ENCODE peak calls at places on chromosomes 4 and X, in four cellular contexts. One of them, this sample, is unnamed.

GRCh38 chr4:173793937-173794510 is 264.0 kb upstream of the HAND2 start:
- DNase-seq in endothelial cell of umbilical vein: no peak
- DNase-seq in activated CD4-positive, alpha-beta T cell treated with anti-CD3 and anti-CD28 coated beads for 48 hours: no peak
- DNase-seq in naive B cell: no peak
- DNase-seq in this sample: no peak

GRCh38 chrX:3230496-3230895 is 116.0 kb downstream of the MXRA5 start:
- DNase-seq in endothelial cell of umbilical vein: no peak
- DNase-seq in naive B cell: no peak
- DNase-seq in activated CD4-positive, alpha-beta T cell treated with anti-CD3 and anti-CD28 coated beads for 48 hours: no peak
- DNase-seq in this sample: no peak

GRCh38 chrX:134542485-134542884 is 82.5 kb downstream of the HPRT1 start:
- DNase-seq in naive B cell: no peak
- DNase-seq in endothelial cell of umbilical vein: no peak
- DNase-seq in activated CD4-positive, alpha-beta T cell treated with anti-CD3 and anti-CD28 coated beads for 48 hours: no peak
- DNase-seq in this sample: no peak

GRCh38 chr4:156029691-156030090 is 76.0 kb upstream of the CTSO start:
- DNase-seq in endothelial cell of umbilical vein: no peak
- DNase-seq in naive B cell: no peak
- DNase-seq in activated CD4-positive, alpha-beta T cell treated with anti-CD3 and anti-CD28 coated beads for 48 hours: no peak
- DNase-seq in this sample: no peak

GRCh38 chr4:140238353-140239041 is 84.5 kb upstream of the MAML3 start:
- DNase-seq in endothelial cell of umbilical vein: peak
- DNase-seq in activated CD4-positive, alpha-beta T cell treated with anti-CD3 and anti-CD28 coated beads for 48 hours: no peak
- DNase-seq in naive B cell: no peak
- DNase-seq in this sample: peak

GRCh38 chr4:3500111-3500510 is 32.1 kb downstream of the LRPAP1 start:
- DNase-seq in activated CD4-positive, alpha-beta T cell treated with anti-CD3 and anti-CD28 coated beads for 48 hours: no peak
- DNase-seq in naive B cell: no peak
- DNase-seq in endothelial cell of umbilical vein: no peak
- DNase-seq in this sample: no peak

GRCh38 chrX:25020391-25021131 is 4.8 kb upstream of the ARX start:
- DNase-seq in naive B cell: peak
- DNase-seq in endothelial cell of umbilical vein: no peak
- DNase-seq in activated CD4-positive, alpha-beta T cell treated with anti-CD3 and anti-CD28 coated beads for 48 hours: no peak
- DNase-seq in this sample: no peak

GRCh38 chrX:10326578-10326977 is 169.8 kb downstream of the CLCN4 start:
- DNase-seq in endothelial cell of umbilical vein: peak
- DNase-seq in activated CD4-positive, alpha-beta T cell treated with anti-CD3 and anti-CD28 coated beads for 48 hours: no peak
- DNase-seq in naive B cell: no peak
- DNase-seq in this sample: no peak

GRCh38 chr4:145760176-145760575 is 80.2 kb downstream of the C4orf51 start:
- DNase-seq in naive B cell: no peak
- DNase-seq in endothelial cell of umbilical vein: no peak
- DNase-seq in activated CD4-positive, alpha-beta T cell treated with anti-CD3 and anti-CD28 coated beads for 48 hours: peak
- DNase-seq in this sample: no peak

GRCh38 chr4:110197421-110198398 is 705 bp downstream of the ELOVL6 start:
- DNase-seq in naive B cell: peak
- DNase-seq in activated CD4-positive, alpha-beta T cell treated with anti-CD3 and anti-CD28 coated beads for 48 hours: peak
- DNase-seq in endothelial cell of umbilical vein: peak
- DNase-seq in this sample: peak

GRCh38 chr4:130395871-130396270 is 1299.9 kb downstream of the C4orf33 start:
- DNase-seq in naive B cell: no peak
- DNase-seq in activated CD4-positive, alpha-beta T cell treated with anti-CD3 and anti-CD28 coated beads for 48 hours: no peak
- DNase-seq in endothelial cell of umbilical vein: peak
- DNase-seq in this sample: no peak

GRCh38 chr4:108166038-108166437 is 2.7 kb downstream of the LEF1 start:
- DNase-seq in activated CD4-positive, alpha-beta T cell treated with anti-CD3 and anti-CD28 coated beads for 48 hours: peak
- DNase-seq in endothelial cell of umbilical vein: no peak
- DNase-seq in naive B cell: no peak
- DNase-seq in this sample: no peak

GRCh38 chr4:79466621-79467020 is 58.6 kb upstream of the GK2 start:
- DNase-seq in activated CD4-positive, alpha-beta T cell treated with anti-CD3 and anti-CD28 coated beads for 48 hours: no peak
- DNase-seq in naive B cell: no peak
- DNase-seq in endothelial cell of umbilical vein: no peak
- DNase-seq in this sample: no peak

GRCh38 chr4:145440292-145441007 is 41.2 kb upstream of the SMAD1 start:
- DNase-seq in activated CD4-positive, alpha-beta T cell treated with anti-CD3 and anti-CD28 coated beads for 48 hours: no peak
- DNase-seq in naive B cell: no peak
- DNase-seq in endothelial cell of umbilical vein: no peak
- DNase-seq in this sample: no peak

GRCh38 chrX:121854614-121854911 is 807.2 kb downstream of the GLUD2 start:
- DNase-seq in endothelial cell of umbilical vein: no peak
- DNase-seq in naive B cell: no peak
- DNase-seq in activated CD4-positive, alpha-beta T cell treated with anti-CD3 and anti-CD28 coated beads for 48 hours: no peak
- DNase-seq in this sample: no peak

GRCh38 chrX:65696613-65697012 is 29.2 kb downstream of the MSN start:
- DNase-seq in naive B cell: no peak
- DNase-seq in activated CD4-positive, alpha-beta T cell treated with anti-CD3 and anti-CD28 coated beads for 48 hours: no peak
- DNase-seq in endothelial cell of umbilical vein: no peak
- DNase-seq in this sample: no peak

GRCh38 chr4:139660518-139661149 is 5.0 kb upstream of the MGST2 start:
- DNase-seq in activated CD4-positive, alpha-beta T cell treated with anti-CD3 and anti-CD28 coated beads for 48 hours: no peak
- DNase-seq in endothelial cell of umbilical vein: peak
- DNase-seq in naive B cell: no peak
- DNase-seq in this sample: no peak

GRCh38 chr4:151313306-151314028 is 11.9 kb downstream of the SH3D19 start:
- DNase-seq in naive B cell: no peak
- DNase-seq in activated CD4-positive, alpha-beta T cell treated with anti-CD3 and anti-CD28 coated beads for 48 hours: no peak
- DNase-seq in endothelial cell of umbilical vein: no peak
- DNase-seq in this sample: no peak

GRCh38 chr4:185657699-185658098 is 122.4 kb upstream of the PDLIM3 start:
- DNase-seq in naive B cell: no peak
- DNase-seq in endothelial cell of umbilical vein: peak
- DNase-seq in activated CD4-positive, alpha-beta T cell treated with anti-CD3 and anti-CD28 coated beads for 48 hours: no peak
- DNase-seq in this sample: no peak

GRCh38 chrX:148823986-148824385 is 323.6 kb downstream of the AFF2 start:
- DNase-seq in activated CD4-positive, alpha-beta T cell treated with anti-CD3 and anti-CD28 coated beads for 48 hours: no peak
- DNase-seq in endothelial cell of umbilical vein: no peak
- DNase-seq in naive B cell: no peak
- DNase-seq in this sample: no peak

GRCh38 chr4:26023191-26023972 is 109.4 kb downstream of the SMIM20 start:
- DNase-seq in endothelial cell of umbilical vein: no peak
- DNase-seq in activated CD4-positive, alpha-beta T cell treated with anti-CD3 and anti-CD28 coated beads for 48 hours: no peak
- DNase-seq in naive B cell: no peak
- DNase-seq in this sample: no peak

GRCh38 chrX:131633285-131633917 is 89.5 kb downstream of the OR13H1 start:
- DNase-seq in activated CD4-positive, alpha-beta T cell treated with anti-CD3 and anti-CD28 coated beads for 48 hours: peak
- DNase-seq in naive B cell: peak
- DNase-seq in endothelial cell of umbilical vein: peak
- DNase-seq in this sample: no peak

GRCh38 chr4:20444599-20445337 is 193.1 kb downstream of the SLIT2 start:
- DNase-seq in endothelial cell of umbilical vein: no peak
- DNase-seq in naive B cell: no peak
- DNase-seq in activated CD4-positive, alpha-beta T cell treated with anti-CD3 and anti-CD28 coated beads for 48 hours: no peak
- DNase-seq in this sample: no peak

GRCh38 chrX:15447985-15448639 is 45.0 kb downstream of the PIR start:
- DNase-seq in activated CD4-positive, alpha-beta T cell treated with anti-CD3 and anti-CD28 coated beads for 48 hours: no peak
- DNase-seq in naive B cell: no peak
- DNase-seq in endothelial cell of umbilical vein: no peak
- DNase-seq in this sample: no peak

GRCh38 chr4:145012841-145013240 is 85.2 kb downstream of the ANAPC10 start:
- DNase-seq in naive B cell: no peak
- DNase-seq in endothelial cell of umbilical vein: peak
- DNase-seq in activated CD4-positive, alpha-beta T cell treated with anti-CD3 and anti-CD28 coated beads for 48 hours: no peak
- DNase-seq in this sample: no peak

GRCh38 chr4:153451931-153452660 is 14.1 kb upstream of the TMEM131L start:
- DNase-seq in endothelial cell of umbilical vein: no peak
- DNase-seq in activated CD4-positive, alpha-beta T cell treated with anti-CD3 and anti-CD28 coated beads for 48 hours: no peak
- DNase-seq in naive B cell: no peak
- DNase-seq in this sample: no peak

GRCh38 chr4:109826719-109827118 is 1.1 kb upstream of the RRH start:
- DNase-seq in endothelial cell of umbilical vein: peak
- DNase-seq in naive B cell: no peak
- DNase-seq in activated CD4-positive, alpha-beta T cell treated with anti-CD3 and anti-CD28 coated beads for 48 hours: no peak
- DNase-seq in this sample: no peak

GRCh38 chrX:24526616-24527015 is 61.5 kb downstream of the PDK3 start:
- DNase-seq in activated CD4-positive, alpha-beta T cell treated with anti-CD3 and anti-CD28 coated beads for 48 hours: no peak
- DNase-seq in endothelial cell of umbilical vein: no peak
- DNase-seq in naive B cell: no peak
- DNase-seq in this sample: no peak

GRCh38 chr4:147789596-147789995 is 57.7 kb downstream of the ARHGAP10 start:
- DNase-seq in endothelial cell of umbilical vein: no peak
- DNase-seq in activated CD4-positive, alpha-beta T cell treated with anti-CD3 and anti-CD28 coated beads for 48 hours: no peak
- DNase-seq in naive B cell: no peak
- DNase-seq in this sample: no peak

GRCh38 chrX:154064637-154065435 is 32.7 kb downstream of the MECP2 start:
- DNase-seq in endothelial cell of umbilical vein: no peak
- DNase-seq in activated CD4-positive, alpha-beta T cell treated with anti-CD3 and anti-CD28 coated beads for 48 hours: no peak
- DNase-seq in naive B cell: no peak
- DNase-seq in this sample: no peak

GRCh38 chrX:45758738-45759397 is 558.2 kb upstream of the DIPK2B start:
- DNase-seq in activated CD4-positive, alpha-beta T cell treated with anti-CD3 and anti-CD28 coated beads for 48 hours: peak
- DNase-seq in endothelial cell of umbilical vein: no peak
- DNase-seq in naive B cell: peak
- DNase-seq in this sample: no peak

GRCh38 chr4:2923141-2923551 is 40.1 kb downstream of the NOP14 start:
- DNase-seq in naive B cell: no peak
- DNase-seq in endothelial cell of umbilical vein: no peak
- DNase-seq in activated CD4-positive, alpha-beta T cell treated with anti-CD3 and anti-CD28 coated beads for 48 hours: no peak
- DNase-seq in this sample: peak

GRCh38 chrX:1394731-1395501 is 3.0 kb upstream of the SLC25A6 start:
- DNase-seq in naive B cell: no peak
- DNase-seq in endothelial cell of umbilical vein: no peak
- DNase-seq in activated CD4-positive, alpha-beta T cell treated with anti-CD3 and anti-CD28 coated beads for 48 hours: peak
- DNase-seq in this sample: peak

GRCh38 chr4:169225058-169225751 is 45.6 kb downstream of the SH3RF1 start:
- DNase-seq in naive B cell: no peak
- DNase-seq in endothelial cell of umbilical vein: peak
- DNase-seq in activated CD4-positive, alpha-beta T cell treated with anti-CD3 and anti-CD28 coated beads for 48 hours: no peak
- DNase-seq in this sample: no peak

GRCh38 chr4:12595986-12596385 is 888.2 kb downstream of the RAB28 start:
- DNase-seq in activated CD4-positive, alpha-beta T cell treated with anti-CD3 and anti-CD28 coated beads for 48 hours: no peak
- DNase-seq in endothelial cell of umbilical vein: no peak
- DNase-seq in naive B cell: no peak
- DNase-seq in this sample: no peak

GRCh38 chr4:1683903-1684755 is at the start of gene FAM53A:
- DNase-seq in endothelial cell of umbilical vein: peak
- DNase-seq in naive B cell: peak
- DNase-seq in activated CD4-positive, alpha-beta T cell treated with anti-CD3 and anti-CD28 coated beads for 48 hours: peak
- DNase-seq in this sample: peak

GRCh38 chr4:187363453-187363852 is 632.1 kb upstream of the ZFP42 start:
- DNase-seq in naive B cell: no peak
- DNase-seq in activated CD4-positive, alpha-beta T cell treated with anti-CD3 and anti-CD28 coated beads for 48 hours: no peak
- DNase-seq in endothelial cell of umbilical vein: no peak
- DNase-seq in this sample: no peak

GRCh38 chrX:68257015-68257414 is 176.3 kb downstream of the OPHN1 start:
- DNase-seq in naive B cell: no peak
- DNase-seq in activated CD4-positive, alpha-beta T cell treated with anti-CD3 and anti-CD28 coated beads for 48 hours: no peak
- DNase-seq in endothelial cell of umbilical vein: no peak
- DNase-seq in this sample: no peak